ENCODE peak calls at places on chromosomes 12 and 14, in six cellular contexts. I, A, F, Q, U and Z are unnamed samples.

GRCh38 chr12:4031703-4032291 is 158.6 kb upstream of the PARP11 start:
- DNase-seq in I (no peak), A (peak), F (no peak), Q (no peak), U (peak), Z (peak)

GRCh38 chr12:71299541-71300376 is 139.8 kb upstream of the LGR5 start:
- DNase-seq in I (no peak), A (no peak), F (no peak), Q (no peak), U (no peak), Z (no peak)

GRCh38 chr14:46108228-46108627 is 543.4 kb downstream of the RPL10L start:
- DNase-seq in I (no peak), A (no peak), F (no peak), Q (no peak), U (no peak), Z (no peak)

GRCh38 chr14:68516235-68516634 is 276.6 kb downstream of the ZFP36L1 start:
- DNase-seq in I (no peak), A (no peak), F (no peak), Q (no peak), U (no peak), Z (no peak)

GRCh38 chr14:63757211-63757610 is 29.3 kb upstream of the SGPP1 start:
- DNase-seq in I (no peak), A (no peak), F (no peak), Q (no peak), U (no peak), Z (no peak)

GRCh38 chr14:72111921-72112320 is 179.7 kb downstream of the RGS6 start:
- DNase-seq in I (no peak), A (no peak), F (no peak), Q (no peak), U (no peak), Z (no peak)

GRCh38 chr14:98056946-98057345 is 1215.1 kb downstream of the BCL11B start:
- DNase-seq in I (no peak), A (no peak), F (no peak), Q (no peak), U (no peak), Z (no peak)

GRCh38 chr14:65230287-65230728 is 128.0 kb upstream of the MAX start:
- DNase-seq in I (no peak), A (peak), F (no peak), Q (peak), U (no peak), Z (peak)

GRCh38 chr12:124390442-124391116 is 95.7 kb downstream of the RFLNA start:
- DNase-seq in I (no peak), A (peak), F (peak), Q (no peak), U (peak), Z (peak)

GRCh38 chr12:80966001-80966400 is 28.3 kb upstream of the LIN7A start:
- DNase-seq in I (no peak), A (no peak), F (no peak), Q (no peak), U (no peak), Z (no peak)

GRCh38 chr14:100416921-100417451 is 93.8 kb downstream of the SLC25A47 start:
- DNase-seq in I (no peak), A (no peak), F (no peak), Q (no peak), U (peak), Z (no peak)